ENCODE peak calls at places on chromosomes 3 and 15, in four cellular contexts. One of them, this sample, is unnamed.

GRCh38 chr3:183306798-183307671 is 54.0 kb downstream of the B3GNT5 start:
- DNase-seq in SK-N-SH: no peak
- DNase-seq in gastrocnemius medialis: peak; percentile 71
- DNase-seq in body of pancreas: peak; percentile 92
- DNase-seq in this sample: no peak

GRCh38 chr15:73985101-73985873 is 6.8 kb downstream of the STOML1 start:
- DNase-seq in body of pancreas: no peak
- DNase-seq in gastrocnemius medialis: no peak
- DNase-seq in SK-N-SH: no peak
- DNase-seq in this sample: no peak

GRCh38 chr15:74265046-74265639 is 29.0 kb downstream of the CCDC33 start:
- DNase-seq in gastrocnemius medialis: no peak
- DNase-seq in body of pancreas: peak; percentile 14
- DNase-seq in SK-N-SH: no peak
- DNase-seq in this sample: peak; percentile 75

GRCh38 chr3:136836511-136837156 is 17.7 kb downstream of the SLC35G2 start:
- DNase-seq in gastrocnemius medialis: no peak
- DNase-seq in SK-N-SH: no peak
- DNase-seq in body of pancreas: no peak
- DNase-seq in this sample: no peak

GRCh38 chr3:82643948-82644347 is 882.5 kb upstream of the GBE1 start:
- DNase-seq in body of pancreas: peak; percentile 43
- DNase-seq in SK-N-SH: peak; percentile 3
- DNase-seq in gastrocnemius medialis: no peak
- DNase-seq in this sample: no peak

GRCh38 chr3:84440306-84440705 is 518.5 kb upstream of the CADM2 start:
- DNase-seq in body of pancreas: no peak
- DNase-seq in SK-N-SH: no peak
- DNase-seq in gastrocnemius medialis: no peak
- DNase-seq in this sample: peak; percentile 4

GRCh38 chr3:71718069-71718468 is 7.1 kb downstream of the EIF4E3 start:
- DNase-seq in gastrocnemius medialis: no peak
- DNase-seq in body of pancreas: no peak
- DNase-seq in SK-N-SH: no peak
- DNase-seq in this sample: no peak

GRCh38 chr3:57434041-57434440 is 110.1 kb downstream of the DNAH12 start:
- DNase-seq in gastrocnemius medialis: no peak
- DNase-seq in SK-N-SH: peak; percentile 40
- DNase-seq in body of pancreas: no peak
- DNase-seq in this sample: no peak

GRCh38 chr3:104604326-104605010 is 762.2 kb upstream of the ALCAM start:
- DNase-seq in gastrocnemius medialis: no peak
- DNase-seq in body of pancreas: no peak
- DNase-seq in SK-N-SH: no peak
- DNase-seq in this sample: no peak

GRCh38 chr3:139934557-139935070 is 371 bp upstream of the CLSTN2 start:
- DNase-seq in SK-N-SH: peak; percentile 89
- DNase-seq in body of pancreas: peak; percentile 76
- DNase-seq in gastrocnemius medialis: peak; percentile 19
- DNase-seq in this sample: peak; percentile 53

GRCh38 chr3:143001034-143001368 is 369 bp upstream of the U2SURP start:
- DNase-seq in gastrocnemius medialis: peak; percentile 69
- DNase-seq in body of pancreas: no peak
- DNase-seq in SK-N-SH: no peak
- DNase-seq in this sample: no peak

GRCh38 chr3:170697803-170698350 is 112.0 kb upstream of the SLC7A14 start:
- DNase-seq in gastrocnemius medialis: no peak
- DNase-seq in SK-N-SH: no peak
- DNase-seq in body of pancreas: no peak
- DNase-seq in this sample: no peak

GRCh38 chr3:55322649-55323048 is 164.5 kb downstream of the WNT5A start:
- DNase-seq in SK-N-SH: no peak
- DNase-seq in body of pancreas: no peak
- DNase-seq in gastrocnemius medialis: no peak
- DNase-seq in this sample: no peak

GRCh38 chr3:125240496-125240895 is 27.9 kb upstream of the SLC12A8 start:
- DNase-seq in SK-N-SH: no peak
- DNase-seq in body of pancreas: no peak
- DNase-seq in gastrocnemius medialis: no peak
- DNase-seq in this sample: no peak

GRCh38 chr3:4546346-4547178 is 53.4 kb downstream of the ITPR1 start:
- DNase-seq in SK-N-SH: no peak
- DNase-seq in body of pancreas: no peak
- DNase-seq in gastrocnemius medialis: no peak
- DNase-seq in this sample: no peak

GRCh38 chr3:161293381-161293780 is 72.3 kb downstream of the NMD3 start:
- DNase-seq in SK-N-SH: no peak
- DNase-seq in body of pancreas: no peak
- DNase-seq in gastrocnemius medialis: no peak
- DNase-seq in this sample: no peak

GRCh38 chr15:34109775-34110663 is 8.1 kb downstream of the PGBD4 start:
- DNase-seq in gastrocnemius medialis: no peak
- DNase-seq in body of pancreas: no peak
- DNase-seq in SK-N-SH: peak; percentile 39
- DNase-seq in this sample: no peak

GRCh38 chr15:70995383-70995965 is 102.8 kb downstream of the LRRC49 start:
- DNase-seq in gastrocnemius medialis: no peak
- DNase-seq in SK-N-SH: no peak
- DNase-seq in body of pancreas: no peak
- DNase-seq in this sample: no peak

GRCh38 chr3:195906865-195907729 is 1.3 kb downstream of the TNK2 start:
- DNase-seq in body of pancreas: peak; percentile 56
- DNase-seq in gastrocnemius medialis: peak; percentile 67
- DNase-seq in SK-N-SH: no peak
- DNase-seq in this sample: no peak

GRCh38 chr3:48402281-48402732 is 27.6 kb downstream of the PLXNB1 start:
- DNase-seq in body of pancreas: peak; percentile 73
- DNase-seq in gastrocnemius medialis: peak; percentile 66
- DNase-seq in SK-N-SH: peak; percentile 18
- DNase-seq in this sample: no peak

GRCh38 chr3:69425249-69425648 is 39.4 kb upstream of the FRMD4B start:
- DNase-seq in SK-N-SH: peak; percentile 29
- DNase-seq in body of pancreas: peak; percentile 14
- DNase-seq in gastrocnemius medialis: no peak
- DNase-seq in this sample: peak; percentile 14

GRCh38 chr3:46699846-46700523 is 1.2 kb upstream of the TMIE start:
- DNase-seq in SK-N-SH: peak; percentile 52
- DNase-seq in body of pancreas: peak; percentile 30
- DNase-seq in gastrocnemius medialis: peak; percentile 40
- DNase-seq in this sample: no peak

GRCh38 chr3:61087465-61087864 is 163.8 kb downstream of the FHIT start:
- DNase-seq in gastrocnemius medialis: no peak
- DNase-seq in body of pancreas: no peak
- DNase-seq in SK-N-SH: peak; percentile 6
- DNase-seq in this sample: no peak

GRCh38 chr3:181103605-181104004 is 114.1 kb upstream of the DNAJC19 start:
- DNase-seq in SK-N-SH: peak; percentile 12
- DNase-seq in gastrocnemius medialis: no peak
- DNase-seq in body of pancreas: no peak
- DNase-seq in this sample: peak; percentile 16

GRCh38 chr15:64686130-64686735 is 89.2 kb downstream of the RBPMS2 start:
- DNase-seq in SK-N-SH: peak; percentile 65
- DNase-seq in body of pancreas: peak; percentile 17
- DNase-seq in gastrocnemius medialis: no peak
- DNase-seq in this sample: peak; percentile 24

GRCh38 chr3:160707187-160707789 is 30.3 kb downstream of the ARL14 start:
- DNase-seq in body of pancreas: peak; percentile 12
- DNase-seq in SK-N-SH: peak; percentile 53
- DNase-seq in gastrocnemius medialis: peak; percentile 24
- DNase-seq in this sample: peak; percentile 5

GRCh38 chr3:37058117-37058516 is 64.8 kb downstream of the MLH1 start:
- DNase-seq in body of pancreas: no peak
- DNase-seq in SK-N-SH: no peak
- DNase-seq in gastrocnemius medialis: no peak
- DNase-seq in this sample: no peak

GRCh38 chr3:146550743-146551510 is 6.5 kb upstream of the PLSCR1 start:
- DNase-seq in body of pancreas: no peak
- DNase-seq in gastrocnemius medialis: no peak
- DNase-seq in SK-N-SH: no peak
- DNase-seq in this sample: no peak

GRCh38 chr3:16769525-16769924 is 115.2 kb upstream of the PLCL2 start:
- DNase-seq in gastrocnemius medialis: no peak
- DNase-seq in SK-N-SH: no peak
- DNase-seq in body of pancreas: no peak
- DNase-seq in this sample: no peak

GRCh38 chr15:99454941-99455795 is 110.6 kb upstream of the MEF2A start:
- DNase-seq in gastrocnemius medialis: peak; percentile 85
- DNase-seq in SK-N-SH: no peak
- DNase-seq in body of pancreas: peak; percentile 66
- DNase-seq in this sample: no peak

GRCh38 chr3:54274607-54275006 is 152.3 kb downstream of the CACNA2D3 start:
- DNase-seq in body of pancreas: no peak
- DNase-seq in gastrocnemius medialis: peak; percentile 4
- DNase-seq in SK-N-SH: no peak
- DNase-seq in this sample: no peak

GRCh38 chr15:44427756-44428724 is 611 bp downstream of the CTDSPL2 start:
- DNase-seq in SK-N-SH: peak; percentile 63
- DNase-seq in body of pancreas: peak; percentile 69
- DNase-seq in gastrocnemius medialis: no peak
- DNase-seq in this sample: no peak
- TF ChIP-seq CTCF in SK-N-SH: peak; percentile 39
- TF ChIP-seq CTCF in body of pancreas: no peak
- TF ChIP-seq CTCF in gastrocnemius medialis: no peak
- TF ChIP-seq CTCF in this sample: peak; percentile 53

GRCh38 chr3:52299815-52300611 is 12.4 kb downstream of the GLYCTK start:
- DNase-seq in SK-N-SH: peak; percentile 76
- DNase-seq in body of pancreas: peak; percentile 79
- DNase-seq in gastrocnemius medialis: no peak
- DNase-seq in this sample: peak; percentile 20
- TF ChIP-seq CTCF in SK-N-SH: peak; percentile 28
- TF ChIP-seq CTCF in body of pancreas: peak; percentile 43
- TF ChIP-seq CTCF in gastrocnemius medialis: no peak
- TF ChIP-seq CTCF in this sample: peak; percentile 33

GRCh38 chr15:45393851-45394250 is 15.5 kb upstream of the GATM start:
- DNase-seq in gastrocnemius medialis: no peak
- DNase-seq in body of pancreas: peak; percentile 75
- DNase-seq in SK-N-SH: no peak
- DNase-seq in this sample: no peak
- TF ChIP-seq CTCF in gastrocnemius medialis: no peak
- TF ChIP-seq CTCF in body of pancreas: peak; percentile 46
- TF ChIP-seq CTCF in SK-N-SH: no peak
- TF ChIP-seq CTCF in this sample: no peak

GRCh38 chr3:62211675-62212429 is 161.5 kb downstream of the FEZF2 start:
- DNase-seq in gastrocnemius medialis: no peak
- DNase-seq in body of pancreas: no peak
- DNase-seq in SK-N-SH: no peak
- DNase-seq in this sample: no peak
- TF ChIP-seq CTCF in gastrocnemius medialis: no peak
- TF ChIP-seq CTCF in body of pancreas: peak; percentile 24
- TF ChIP-seq CTCF in SK-N-SH: peak; percentile 27
- TF ChIP-seq CTCF in this sample: peak; percentile 30

DNA sequence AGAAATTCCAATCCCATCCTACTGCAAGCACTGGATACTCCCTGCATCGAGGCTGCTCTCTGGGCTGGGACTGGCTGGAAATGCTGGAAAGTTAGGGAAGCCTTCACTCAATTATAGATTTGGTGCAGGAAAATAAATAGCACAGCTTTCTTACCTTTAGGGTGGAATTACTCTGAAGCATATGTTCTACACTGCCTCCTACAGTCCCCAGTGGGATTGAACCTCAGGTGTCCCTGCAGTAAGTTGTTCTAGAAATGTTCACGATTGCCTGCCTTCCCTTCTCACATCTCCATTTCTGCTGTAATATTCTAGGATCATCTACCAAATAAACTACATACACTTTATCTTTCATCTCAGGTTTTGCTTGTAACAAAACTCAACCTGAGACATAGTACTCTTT is 536.7 kb upstream of the LMCD1 start:
- DNase-seq in gastrocnemius medialis: no peak
- DNase-seq in SK-N-SH: no peak
- DNase-seq in body of pancreas: no peak
- DNase-seq in this sample: no peak
- TF ChIP-seq CTCF in gastrocnemius medialis: no peak
- TF ChIP-seq CTCF in SK-N-SH: no peak
- TF ChIP-seq CTCF in body of pancreas: no peak
- TF ChIP-seq CTCF in this sample: no peak